ENCODE peak calls at places on chromosomes 5 and 9, in four cellular contexts. One of them, this sample, is unnamed.

GRCh38 chr9:84169240-84169639 is 171.3 kb downstream of the SLC28A3 start:
- DNase-seq in occipital lobe: no peak
- DNase-seq in nucleus accumbens: no peak
- DNase-seq in NCI-H2171: no peak
- DNase-seq in this sample: no peak

GRCh38 chr9:130043654-130044623 is 950 bp upstream of the FNBP1 start:
- DNase-seq in nucleus accumbens: peak; percentile 59
- DNase-seq in occipital lobe: no peak
- DNase-seq in NCI-H2171: no peak
- DNase-seq in this sample: peak; percentile 49

GRCh38 chr5:39224196-39224754 is 4.9 kb upstream of the FYB1 start:
- DNase-seq in NCI-H2171: no peak
- DNase-seq in occipital lobe: no peak
- DNase-seq in nucleus accumbens: no peak
- DNase-seq in this sample: no peak

GRCh38 chr9:14313378-14313940 is 482 bp downstream of the NFIB start:
- DNase-seq in NCI-H2171: no peak
- DNase-seq in occipital lobe: no peak
- DNase-seq in nucleus accumbens: no peak
- DNase-seq in this sample: peak; percentile 52

GRCh38 chr5:130836729-130837660 is 328.1 kb downstream of the HINT1 start:
- DNase-seq in occipital lobe: no peak
- DNase-seq in NCI-H2171: no peak
- DNase-seq in nucleus accumbens: no peak
- DNase-seq in this sample: no peak

GRCh38 chr5:54942064-54942778 is 43.2 kb downstream of the ESM1 start:
- DNase-seq in nucleus accumbens: no peak
- DNase-seq in occipital lobe: no peak
- DNase-seq in NCI-H2171: peak; percentile 75
- DNase-seq in this sample: no peak

GRCh38 chr5:140298183-140298601 is 4.7 kb downstream of the PFDN1 start:
- DNase-seq in nucleus accumbens: no peak
- DNase-seq in occipital lobe: no peak
- DNase-seq in NCI-H2171: no peak
- DNase-seq in this sample: no peak

GRCh38 chr5:147547730-147548129 is 37.9 kb upstream of the DPYSL3 start:
- DNase-seq in nucleus accumbens: no peak
- DNase-seq in occipital lobe: no peak
- DNase-seq in NCI-H2171: no peak
- DNase-seq in this sample: no peak

GRCh38 chr5:72379936-72380335 is 59.8 kb downstream of the PTCD2 start:
- DNase-seq in NCI-H2171: no peak
- DNase-seq in nucleus accumbens: no peak
- DNase-seq in occipital lobe: no peak
- DNase-seq in this sample: peak; percentile 29

GRCh38 chr5:115369430-115370144 is 73.1 kb upstream of the CCDC112 start:
- DNase-seq in NCI-H2171: no peak
- DNase-seq in nucleus accumbens: no peak
- DNase-seq in occipital lobe: no peak
- DNase-seq in this sample: no peak

GRCh38 chr9:16925426-16925825 is 55.0 kb upstream of the BNC2 start:
- DNase-seq in NCI-H2171: no peak
- DNase-seq in occipital lobe: no peak
- DNase-seq in nucleus accumbens: no peak
- DNase-seq in this sample: peak; percentile 49

GRCh38 chr9:35664531-35665470 is at the start of gene ARHGEF39:
- DNase-seq in nucleus accumbens: peak; percentile 78
- DNase-seq in occipital lobe: peak; percentile 64
- DNase-seq in NCI-H2171: no peak
- DNase-seq in this sample: peak; percentile 66

GRCh38 chr9:35831040-35831439 is 2.0 kb downstream of the TMEM8B start:
- DNase-seq in NCI-H2171: no peak
- DNase-seq in nucleus accumbens: no peak
- DNase-seq in occipital lobe: no peak
- DNase-seq in this sample: no peak

GRCh38 chr5:109692011-109692410 is 2.3 kb downstream of the MAN2A1 start:
- DNase-seq in nucleus accumbens: no peak
- DNase-seq in NCI-H2171: no peak
- DNase-seq in occipital lobe: no peak
- DNase-seq in this sample: peak; percentile 57

GRCh38 chr9:122904466-122904822 is 715 bp downstream of the RC3H2 start:
- DNase-seq in nucleus accumbens: peak; percentile 46
- DNase-seq in NCI-H2171: peak; percentile 5
- DNase-seq in occipital lobe: no peak
- DNase-seq in this sample: peak; percentile 39

GRCh38 chr9:130078547-130078946 is 24.8 kb downstream of the GPR107 start:
- DNase-seq in nucleus accumbens: peak; percentile 44
- DNase-seq in occipital lobe: peak; percentile 24
- DNase-seq in NCI-H2171: no peak
- DNase-seq in this sample: no peak

GRCh38 chr5:149486726-149487635 is 64.3 kb downstream of the CSNK1A1 start:
- DNase-seq in nucleus accumbens: no peak
- DNase-seq in NCI-H2171: no peak
- DNase-seq in occipital lobe: no peak
- DNase-seq in this sample: peak; percentile 52

GRCh38 chr5:166561759-166562158 is 1729.7 kb upstream of the WWC1 start:
- DNase-seq in occipital lobe: no peak
- DNase-seq in nucleus accumbens: no peak
- DNase-seq in NCI-H2171: no peak
- DNase-seq in this sample: no peak

GRCh38 chr9:20209421-20210340 is 412.6 kb downstream of the MLLT3 start:
- DNase-seq in nucleus accumbens: no peak
- DNase-seq in occipital lobe: no peak
- DNase-seq in NCI-H2171: no peak
- DNase-seq in this sample: no peak

GRCh38 chr5:55232194-55232984 is 1.0 kb downstream of the CCNO start:
- DNase-seq in NCI-H2171: peak; percentile 54
- DNase-seq in nucleus accumbens: peak; percentile 24
- DNase-seq in occipital lobe: no peak
- DNase-seq in this sample: no peak

GRCh38 chr9:19985081-19985480 is 196.2 kb upstream of the SLC24A2 start:
- DNase-seq in NCI-H2171: no peak
- DNase-seq in nucleus accumbens: no peak
- DNase-seq in occipital lobe: no peak
- DNase-seq in this sample: no peak

GRCh38 chr5:95850391-95850894 is 27.9 kb upstream of the GLRX start:
- DNase-seq in occipital lobe: no peak
- DNase-seq in nucleus accumbens: no peak
- DNase-seq in NCI-H2171: no peak
- DNase-seq in this sample: peak; percentile 92

GRCh38 chr9:128933731-128934130 is 12.9 kb downstream of the PHYHD1 start:
- DNase-seq in NCI-H2171: no peak
- DNase-seq in nucleus accumbens: no peak
- DNase-seq in occipital lobe: no peak
- DNase-seq in this sample: no peak

GRCh38 chr9:130364619-130365322 is 80.0 kb upstream of the ASS1 start:
- DNase-seq in occipital lobe: no peak
- DNase-seq in NCI-H2171: no peak
- DNase-seq in nucleus accumbens: no peak
- DNase-seq in this sample: no peak

GRCh38 chr9:127166651-127167524 is 44.5 kb upstream of the ANGPTL2 start:
- DNase-seq in NCI-H2171: peak; percentile 95
- DNase-seq in nucleus accumbens: no peak
- DNase-seq in occipital lobe: no peak
- DNase-seq in this sample: peak; percentile 54

GRCh38 chr5:37029436-37029835 is 152.9 kb downstream of the NIPBL start:
- DNase-seq in occipital lobe: no peak
- DNase-seq in NCI-H2171: no peak
- DNase-seq in nucleus accumbens: no peak
- DNase-seq in this sample: peak; percentile 43